ENCODE peak calls at places on chromosomes 13 and 19, in five cellular contexts. N is HCT116, H is GM23338, V is H1, D is HepG2. J is an unnamed sample.

GRCh38 chr19:39307233-39307821 is 11.1 kb downstream of the IFNL1 start:
- DNase-seq in N (no peak), H (peak; percentile 90), V (no peak), D (no peak), J (no peak)

GRCh38 chr13:26585136-26585535 is 27.7 kb downstream of the WASF3 start:
- DNase-seq in N (no peak), H (no peak), V (no peak), D (no peak), J (no peak)

GRCh38 chr13:106916329-106916728 is 348.4 kb upstream of the ARGLU1 start:
- DNase-seq in N (no peak), H (no peak), V (no peak), D (no peak), J (no peak)

GRCh38 chr13:113364371-113364932 is 522 bp upstream of the GRTP1 start:
- DNase-seq in N (no peak), H (no peak), V (no peak), D (no peak), J (no peak)

GRCh38 chr13:73321039-73321438 is 262.2 kb downstream of the KLF5 start:
- DNase-seq in N (no peak), H (no peak), V (no peak), D (no peak), J (no peak)

GRCh38 chr13:21074601-21075302 is 13.4 kb upstream of the LATS2 start:
- DNase-seq in N (no peak), H (no peak), V (no peak), D (no peak), J (peak; percentile 51)

GRCh38 chr13:70333752-70334151 is 225.5 kb upstream of the KLHL1 start:
- DNase-seq in N (no peak), H (no peak), V (no peak), D (no peak), J (no peak)

GRCh38 chr13:71797487-71797886 is 69.5 kb downstream of the DACH1 start:
- DNase-seq in N (no peak), H (no peak), V (no peak), D (no peak), J (no peak)

GRCh38 chr13:101523732-101524131 is 71.3 kb downstream of the ITGBL1 start:
- DNase-seq in N (no peak), H (no peak), V (no peak), D (no peak), J (peak; percentile 59)

GRCh38 chr19:40689339-40690049 is 957 bp downstream of the NUMBL start:
- DNase-seq in N (no peak), H (peak; percentile 47), V (no peak), D (no peak), J (peak; percentile 14)

GRCh38 chr13:110499621-110500281 is 61.8 kb downstream of the RAB20 start:
- DNase-seq in N (no peak), H (no peak), V (no peak), D (no peak), J (no peak)

GRCh38 chr19:42292042-42292960 is 9.6 kb upstream of the PRR19 start:
- DNase-seq in N (no peak), H (no peak), V (no peak), D (no peak), J (no peak)

GRCh38 chr19:18538115-18538514 is 5.3 kb downstream of the FKBP8 start:
- DNase-seq in N (no peak), H (no peak), V (no peak), D (no peak), J (no peak)

GRCh38 chr13:35930665-35931631 is 200.2 kb downstream of the DCLK1 start:
- DNase-seq in N (no peak), H (peak; percentile 36), V (no peak), D (no peak), J (no peak)

GRCh38 chr19:10505583-10506229 is 2.5 kb upstream of the KEAP1 start:
- DNase-seq in N (peak; percentile 60), H (peak; percentile 94), V (no peak), D (peak; percentile 60), J (peak; percentile 71)

GRCh38 chr19:18629166-18630088 is 7.4 kb upstream of the KLHL26 start:
- DNase-seq in N (no peak), H (no peak), V (no peak), D (no peak), J (no peak)

GRCh38 chr13:50410921-50411712 is 395.9 kb downstream of the KCNRG start:
- DNase-seq in N (peak; percentile 69), H (no peak), V (no peak), D (peak; percentile 22), J (peak; percentile 94)

GRCh38 chr13:51845574-51846318 is 769 bp upstream of the TMEM272 start:
- DNase-seq in N (no peak), H (no peak), V (no peak), D (peak; percentile 27), J (no peak)

GRCh38 chr13:70623260-70623659 is 515.0 kb upstream of the KLHL1 start:
- DNase-seq in N (no peak), H (no peak), V (no peak), D (no peak), J (peak; percentile 57)

GRCh38 chr13:85565652-85566051 is 233.6 kb downstream of the SLITRK6 start:
- DNase-seq in N (no peak), H (no peak), V (no peak), D (no peak), J (no peak)

GRCh38 chr19:19068659-19069509 is 5.1 kb downstream of the SLC25A42 start:
- DNase-seq in N (no peak), H (no peak), V (no peak), D (no peak), J (no peak)

GRCh38 chr13:101416181-101417042 is at the start of gene NALCN:
- DNase-seq in N (no peak), H (peak; percentile 59), V (no peak), D (no peak), J (peak; percentile 49)

GRCh38 chr19:29372921-29373797 is 152.6 kb upstream of the VSTM2B start:
- DNase-seq in N (no peak), H (no peak), V (no peak), D (no peak), J (no peak)

GRCh38 chr19:16638666-16639065 is 10.7 kb upstream of the MED26 start:
- DNase-seq in N (no peak), H (no peak), V (no peak), D (no peak), J (no peak)

GRCh38 chr19:5803752-5804515 is 933 bp upstream of the NRTN start:
- DNase-seq in N (peak; percentile 78), H (peak; percentile 96), V (peak; percentile 88), D (peak; percentile 83), J (peak; percentile 89)

GRCh38 chr13:42490676-42491075 is 83.3 kb upstream of the TNFSF11 start:
- DNase-seq in N (no peak), H (no peak), V (no peak), D (no peak), J (no peak)

GRCh38 chr19:778910-779653 is 18.2 kb upstream of the PTBP1 start:
- DNase-seq in N (no peak), H (peak; percentile 49), V (no peak), D (peak; percentile 81), J (peak; percentile 55)

GRCh38 chr13:51249254-51249653 is 27.1 kb downstream of the FAM124A start:
- DNase-seq in N (no peak), H (peak; percentile 38), V (no peak), D (no peak), J (no peak)

GRCh38 chr19:55620410-55620809 is 4.0 kb downstream of the ZNF784 start:
- DNase-seq in N (no peak), H (no peak), V (no peak), D (no peak), J (no peak)

GRCh38 chr13:77310161-77310560 is 16.7 kb downstream of the MYCBP2 start:
- DNase-seq in N (no peak), H (no peak), V (no peak), D (no peak), J (peak; percentile 76)

GRCh38 chr13:36839981-36840380 is 21.0 kb downstream of the RFXAP start:
- DNase-seq in N (no peak), H (no peak), V (no peak), D (no peak), J (no peak)

GRCh38 chr19:1027953-1028902 is 1.8 kb downstream of the CNN2 start:
- DNase-seq in N (peak; percentile 52), H (peak; percentile 92), V (no peak), D (peak; percentile 83), J (peak; percentile 47)

GRCh38 chr19:1206733-1207301 is 1.2 kb downstream of the STK11 start:
- DNase-seq in N (no peak), H (no peak), V (no peak), D (no peak), J (no peak)

GRCh38 chr19:45340232-45340898 is at the start of gene KLC3:
- DNase-seq in N (peak; percentile 27), H (peak; percentile 67), V (no peak), D (no peak), J (no peak)

GRCh38 chr19:45339629-45340028 is 921 bp upstream of the KLC3 start:
- DNase-seq in N (no peak), H (no peak), V (no peak), D (no peak), J (no peak)

GRCh38 chr19:45344621-45345505 is 4.3 kb downstream of the KLC3 start:
- DNase-seq in N (no peak), H (no peak), V (no peak), D (no peak), J (no peak)

GRCh38 chr19:45342911-45343310 is 2.4 kb downstream of the KLC3 start:
- DNase-seq in N (no peak), H (no peak), V (no peak), D (no peak), J (no peak)

GRCh38 chr19:45340899-45341453 is 426 bp downstream of the KLC3 start:
- DNase-seq in N (no peak), H (peak; percentile 56), V (no peak), D (no peak), J (no peak)
- TF ChIP-seq EZH2 in N (no peak), H (no peak), V (no peak), D (peak; percentile 27), J (no peak)

GRCh38 chr19:15498156-15498858 is 10.0 kb upstream of the CYP4F22 start:
- DNase-seq in N (no peak), H (no peak), V (no peak), D (no peak), J (no peak)
- TF ChIP-seq POLR2AphosphoS5 in N (no peak), H (no peak), V (no peak), D (no peak), J (no peak)

DNA sequence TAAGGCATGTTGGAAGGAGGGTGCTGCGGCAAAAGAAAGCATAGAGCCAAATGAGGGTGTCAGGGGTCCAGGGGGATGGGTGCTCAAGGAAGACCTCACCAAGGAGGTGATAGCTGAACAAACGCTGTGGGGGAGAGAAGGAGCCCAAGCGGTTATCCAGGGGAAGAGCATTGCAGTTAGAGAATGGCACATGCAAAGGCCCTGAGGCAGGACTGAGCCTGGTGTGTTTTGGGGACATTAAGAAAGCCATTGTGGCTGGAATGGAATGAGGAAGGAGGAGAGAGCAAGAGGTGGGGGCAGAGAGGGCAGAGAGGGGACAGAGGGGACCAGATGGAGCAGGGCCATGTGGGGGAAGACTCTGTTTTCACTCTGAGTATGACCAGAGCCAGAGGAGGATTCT is 6.1 kb upstream of the MYH14 start:
- DNase-seq in N (no peak), H (no peak), V (no peak), D (no peak), J (no peak)
- TF ChIP-seq EZH2 in N (no peak), H (no peak), V (no peak), D (no peak), J (no peak)

DNA sequence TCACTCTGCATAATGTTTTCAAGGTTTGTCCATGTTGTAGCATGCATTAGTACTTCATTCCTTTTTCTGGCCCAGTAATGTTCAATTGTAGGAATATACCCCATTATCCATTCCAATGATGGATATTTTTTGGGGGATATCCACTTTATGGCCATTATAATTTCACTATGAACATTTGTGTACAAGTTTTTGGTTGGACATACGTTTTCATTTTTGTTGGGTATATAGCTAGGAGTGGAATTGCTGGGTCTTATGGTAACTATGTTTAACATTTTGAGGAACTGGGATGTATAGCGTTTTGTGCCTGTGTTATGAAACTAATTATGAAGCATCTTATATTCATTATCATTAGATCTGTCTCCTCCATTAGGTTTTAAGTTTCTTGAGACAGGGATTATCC is 191.6 kb downstream of the TM9SF2 start:
- DNase-seq in N (no peak), H (no peak), V (no peak), D (no peak), J (no peak)
- TF ChIP-seq POLR2AphosphoS5 in N (no peak), H (no peak), V (no peak), D (no peak), J (no peak)

J was measured in endothelial cell of umbilical vein.